ENCODE peak calls at places on chromosomes 7 and 10, in seven cellular contexts. One of them, this sample, is unnamed. For H3K9me3 and H3K79me2, the result is how much of the 10 kb centered on the place peaks cover.

GRCh38 chr7:92705831-92706230 is 115.6 kb upstream of the FAM133B start:
- DNase-seq in astrocyte: no peak
- DNase-seq in HCT116: no peak
- DNase-seq in GM23248: no peak
- DNase-seq in mammary epithelial cell: peak
- DNase-seq in neural progenitor cell: no peak
- DNase-seq in fibroblast of lung: no peak
- DNase-seq in this sample: no peak

GRCh38 chr10:87547734-87548311 is 43.1 kb downstream of the MINPP1 start:
- DNase-seq in GM23248: peak
- DNase-seq in astrocyte: peak
- DNase-seq in fibroblast of lung: peak
- DNase-seq in HCT116: no peak
- DNase-seq in neural progenitor cell: no peak
- DNase-seq in mammary epithelial cell: peak
- DNase-seq in this sample: no peak

GRCh38 chr10:5500162-5500670 is 846 bp upstream of the CALML5 start:
- DNase-seq in neural progenitor cell: no peak
- DNase-seq in astrocyte: no peak
- DNase-seq in HCT116: no peak
- DNase-seq in fibroblast of lung: no peak
- DNase-seq in mammary epithelial cell: no peak
- DNase-seq in GM23248: no peak
- DNase-seq in this sample: no peak

GRCh38 chr7:67716729-67717128 is 720.1 kb downstream of the TYW1 start:
- DNase-seq in neural progenitor cell: no peak
- DNase-seq in HCT116: no peak
- DNase-seq in GM23248: no peak
- DNase-seq in mammary epithelial cell: no peak
- DNase-seq in fibroblast of lung: no peak
- DNase-seq in astrocyte: no peak
- DNase-seq in this sample: peak

GRCh38 chr7:94701555-94701973 is 45.6 kb upstream of the SGCE start:
- DNase-seq in HCT116: peak
- DNase-seq in fibroblast of lung: peak
- DNase-seq in GM23248: peak
- DNase-seq in astrocyte: peak
- DNase-seq in neural progenitor cell: peak
- DNase-seq in mammary epithelial cell: peak
- DNase-seq in this sample: no peak

GRCh38 chr7:29278362-29279070 is 83.9 kb downstream of the CHN2 start:
- DNase-seq in astrocyte: no peak
- DNase-seq in neural progenitor cell: no peak
- DNase-seq in GM23248: no peak
- DNase-seq in fibroblast of lung: no peak
- DNase-seq in HCT116: no peak
- DNase-seq in mammary epithelial cell: no peak
- DNase-seq in this sample: no peak

GRCh38 chr7:156998988-156999610 is 11.4 kb downstream of the MNX1 start:
- DNase-seq in HCT116: no peak
- DNase-seq in neural progenitor cell: peak
- DNase-seq in mammary epithelial cell: no peak
- DNase-seq in fibroblast of lung: no peak
- DNase-seq in GM23248: no peak
- DNase-seq in astrocyte: no peak
- DNase-seq in this sample: no peak

GRCh38 chr10:32955299-32955772 is 2.7 kb downstream of the ITGB1 start:
- DNase-seq in GM23248: no peak
- DNase-seq in HCT116: no peak
- DNase-seq in astrocyte: no peak
- DNase-seq in neural progenitor cell: no peak
- DNase-seq in mammary epithelial cell: no peak
- DNase-seq in fibroblast of lung: no peak
- DNase-seq in this sample: no peak

GRCh38 chr7:33806284-33807157 is 98.8 kb upstream of the BMPER start:
- DNase-seq in HCT116: no peak
- DNase-seq in mammary epithelial cell: no peak
- DNase-seq in astrocyte: peak
- DNase-seq in GM23248: no peak
- DNase-seq in neural progenitor cell: peak
- DNase-seq in fibroblast of lung: peak
- DNase-seq in this sample: no peak

GRCh38 chr10:116771101-116771705 is 28.8 kb upstream of the HSPA12A start:
- DNase-seq in neural progenitor cell: no peak
- DNase-seq in fibroblast of lung: peak
- DNase-seq in GM23248: peak
- DNase-seq in astrocyte: peak
- DNase-seq in mammary epithelial cell: peak
- DNase-seq in HCT116: no peak
- DNase-seq in this sample: no peak

GRCh38 chr7:115585015-115585655 is 445.4 kb downstream of the TFEC start:
- DNase-seq in neural progenitor cell: no peak
- DNase-seq in mammary epithelial cell: peak
- DNase-seq in astrocyte: peak
- DNase-seq in HCT116: no peak
- DNase-seq in fibroblast of lung: peak
- DNase-seq in GM23248: no peak
- DNase-seq in this sample: no peak

GRCh38 chr10:79274279-79275104 is 72.8 kb upstream of the PPIF start:
- DNase-seq in fibroblast of lung: peak
- DNase-seq in mammary epithelial cell: peak
- DNase-seq in GM23248: peak
- DNase-seq in HCT116: no peak
- DNase-seq in neural progenitor cell: no peak
- DNase-seq in astrocyte: peak
- DNase-seq in this sample: no peak

GRCh38 chr10:126331101-126331500 is 57.2 kb downstream of the ADAM12 start:
- DNase-seq in fibroblast of lung: peak
- DNase-seq in GM23248: peak
- DNase-seq in HCT116: no peak
- DNase-seq in astrocyte: peak
- DNase-seq in mammary epithelial cell: no peak
- DNase-seq in neural progenitor cell: no peak
- DNase-seq in this sample: no peak

GRCh38 chr7:71574153-71574894 is 442.4 kb downstream of the GALNT17 start:
- DNase-seq in GM23248: no peak
- DNase-seq in fibroblast of lung: no peak
- DNase-seq in neural progenitor cell: peak
- DNase-seq in astrocyte: no peak
- DNase-seq in mammary epithelial cell: no peak
- DNase-seq in HCT116: no peak
- DNase-seq in this sample: no peak

GRCh38 chr10:47121336-47121735 is 178.7 kb upstream of the GDF10 start:
- DNase-seq in astrocyte: no peak
- DNase-seq in neural progenitor cell: no peak
- DNase-seq in GM23248: no peak
- DNase-seq in fibroblast of lung: no peak
- DNase-seq in mammary epithelial cell: no peak
- DNase-seq in HCT116: no peak
- DNase-seq in this sample: no peak

GRCh38 chr7:76272142-76272541 is 30.3 kb upstream of the HSPB1 start:
- DNase-seq in HCT116: no peak
- DNase-seq in neural progenitor cell: no peak
- DNase-seq in GM23248: no peak
- DNase-seq in mammary epithelial cell: no peak
- DNase-seq in fibroblast of lung: no peak
- DNase-seq in astrocyte: no peak
- DNase-seq in this sample: no peak

GRCh38 chr7:76272872-76273271 is 29.6 kb upstream of the HSPB1 start:
- DNase-seq in HCT116: no peak
- DNase-seq in GM23248: no peak
- DNase-seq in fibroblast of lung: no peak
- DNase-seq in neural progenitor cell: no peak
- DNase-seq in mammary epithelial cell: no peak
- DNase-seq in astrocyte: no peak
- DNase-seq in this sample: no peak

GRCh38 chr7:76278540-76278939 is 23.9 kb upstream of the HSPB1 start:
- DNase-seq in HCT116: no peak
- DNase-seq in astrocyte: no peak
- DNase-seq in mammary epithelial cell: no peak
- DNase-seq in GM23248: no peak
- DNase-seq in fibroblast of lung: peak
- DNase-seq in neural progenitor cell: no peak
- DNase-seq in this sample: no peak

GRCh38 chr7:76269895-76270294 is 32.6 kb upstream of the HSPB1 start:
- DNase-seq in mammary epithelial cell: no peak
- DNase-seq in neural progenitor cell: peak
- DNase-seq in astrocyte: no peak
- DNase-seq in fibroblast of lung: peak
- DNase-seq in HCT116: no peak
- DNase-seq in GM23248: no peak
- DNase-seq in this sample: no peak

GRCh38 chr7:76273503-76273902 is 29.0 kb upstream of the HSPB1 start:
- DNase-seq in mammary epithelial cell: no peak
- DNase-seq in astrocyte: no peak
- DNase-seq in HCT116: no peak
- DNase-seq in fibroblast of lung: no peak
- DNase-seq in GM23248: no peak
- DNase-seq in neural progenitor cell: no peak
- DNase-seq in this sample: no peak
- H3K9me3 ChIP-seq in mammary epithelial cell: under half
- H3K9me3 ChIP-seq in astrocyte: under half
- H3K9me3 ChIP-seq in HCT116: under half
- H3K9me3 ChIP-seq in fibroblast of lung: under half
- H3K9me3 ChIP-seq in GM23248: under half
- H3K9me3 ChIP-seq in neural progenitor cell: under half
- H3K9me3 ChIP-seq in this sample: under half

DNA sequence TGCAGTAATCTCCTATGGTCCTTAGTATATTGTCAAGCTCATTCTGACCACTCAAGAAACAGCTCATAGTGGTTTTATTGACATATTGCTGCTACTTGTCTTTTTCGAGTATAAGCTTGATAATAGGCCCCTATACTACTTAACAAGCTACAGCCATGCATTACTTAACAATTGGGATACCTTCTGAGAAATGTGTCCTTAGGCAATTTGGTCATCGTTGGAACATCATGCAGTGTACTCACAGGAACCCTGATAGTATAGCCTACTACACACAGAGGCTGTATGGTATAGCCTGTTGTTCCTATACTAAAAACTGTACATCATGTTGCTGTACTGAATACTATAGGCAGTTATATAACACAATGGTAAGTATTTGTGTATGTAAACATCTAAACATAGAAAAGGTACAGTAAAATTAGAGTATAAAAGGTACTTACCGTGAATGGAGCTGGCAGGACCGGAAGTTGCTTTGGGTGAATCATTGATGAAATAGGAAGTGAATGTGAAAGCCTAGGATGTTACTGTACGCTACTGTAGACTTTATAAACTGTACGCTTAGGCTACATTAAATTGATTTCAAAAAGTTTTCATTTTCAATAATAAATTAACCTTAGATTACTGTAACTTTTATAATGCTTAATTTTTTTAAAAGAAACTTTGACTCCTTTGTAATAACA is 160.9 kb downstream of the LRRC4 start:
- DNase-seq in GM23248: no peak
- DNase-seq in fibroblast of lung: no peak
- DNase-seq in neural progenitor cell: no peak
- DNase-seq in HCT116: no peak
- DNase-seq in mammary epithelial cell: no peak
- DNase-seq in astrocyte: no peak
- DNase-seq in this sample: peak
- H3K79me2 ChIP-seq in GM23248: half or more
- H3K79me2 ChIP-seq in fibroblast of lung: under half
- H3K79me2 ChIP-seq in neural progenitor cell: under half
- H3K79me2 ChIP-seq in HCT116: under half
- H3K79me2 ChIP-seq in mammary epithelial cell: half or more
- H3K79me2 ChIP-seq in astrocyte: under half
- H3K79me2 ChIP-seq in this sample: under half

GRCh38 chr10:97028126-97028831 is 157.5 kb downstream of the SLIT1 start:
- DNase-seq in mammary epithelial cell: peak
- DNase-seq in astrocyte: peak
- DNase-seq in fibroblast of lung: peak
- DNase-seq in HCT116: no peak
- DNase-seq in neural progenitor cell: no peak
- DNase-seq in GM23248: peak
- DNase-seq in this sample: no peak
- H3K9me3 ChIP-seq in mammary epithelial cell: under half
- H3K9me3 ChIP-seq in astrocyte: under half
- H3K9me3 ChIP-seq in fibroblast of lung: under half
- H3K9me3 ChIP-seq in HCT116: under half
- H3K9me3 ChIP-seq in neural progenitor cell: under half
- H3K9me3 ChIP-seq in GM23248: under half
- H3K9me3 ChIP-seq in this sample: under half

GRCh38 chr7:101924171-101924570 is 106.7 kb downstream of the CUX1 start:
- DNase-seq in mammary epithelial cell: no peak
- DNase-seq in fibroblast of lung: peak
- DNase-seq in HCT116: peak
- DNase-seq in neural progenitor cell: no peak
- DNase-seq in astrocyte: peak
- DNase-seq in GM23248: peak
- DNase-seq in this sample: no peak

GRCh38 chr7:101921061-101921460 is 103.6 kb downstream of the CUX1 start:
- DNase-seq in fibroblast of lung: no peak
- DNase-seq in HCT116: no peak
- DNase-seq in astrocyte: no peak
- DNase-seq in mammary epithelial cell: no peak
- DNase-seq in GM23248: no peak
- DNase-seq in neural progenitor cell: no peak
- DNase-seq in this sample: no peak

GRCh38 chr7:101926265-101926664 is 108.8 kb downstream of the CUX1 start:
- DNase-seq in HCT116: no peak
- DNase-seq in astrocyte: no peak
- DNase-seq in mammary epithelial cell: no peak
- DNase-seq in GM23248: no peak
- DNase-seq in neural progenitor cell: no peak
- DNase-seq in fibroblast of lung: no peak
- DNase-seq in this sample: no peak

GRCh38 chr7:101922631-101923275 is 105.3 kb downstream of the CUX1 start:
- DNase-seq in neural progenitor cell: no peak
- DNase-seq in GM23248: no peak
- DNase-seq in mammary epithelial cell: no peak
- DNase-seq in astrocyte: no peak
- DNase-seq in HCT116: no peak
- DNase-seq in fibroblast of lung: no peak
- DNase-seq in this sample: no peak

GRCh38 chr7:101923276-101923985 is 106.0 kb downstream of the CUX1 start:
- DNase-seq in astrocyte: peak
- DNase-seq in neural progenitor cell: no peak
- DNase-seq in mammary epithelial cell: no peak
- DNase-seq in HCT116: no peak
- DNase-seq in GM23248: peak
- DNase-seq in fibroblast of lung: peak
- DNase-seq in this sample: no peak
- H3K79me2 ChIP-seq in astrocyte: under half
- H3K79me2 ChIP-seq in neural progenitor cell: half or more
- H3K79me2 ChIP-seq in mammary epithelial cell: under half
- H3K79me2 ChIP-seq in HCT116: under half
- H3K79me2 ChIP-seq in GM23248: under half
- H3K79me2 ChIP-seq in fibroblast of lung: under half
- H3K79me2 ChIP-seq in this sample: half or more

DNA sequence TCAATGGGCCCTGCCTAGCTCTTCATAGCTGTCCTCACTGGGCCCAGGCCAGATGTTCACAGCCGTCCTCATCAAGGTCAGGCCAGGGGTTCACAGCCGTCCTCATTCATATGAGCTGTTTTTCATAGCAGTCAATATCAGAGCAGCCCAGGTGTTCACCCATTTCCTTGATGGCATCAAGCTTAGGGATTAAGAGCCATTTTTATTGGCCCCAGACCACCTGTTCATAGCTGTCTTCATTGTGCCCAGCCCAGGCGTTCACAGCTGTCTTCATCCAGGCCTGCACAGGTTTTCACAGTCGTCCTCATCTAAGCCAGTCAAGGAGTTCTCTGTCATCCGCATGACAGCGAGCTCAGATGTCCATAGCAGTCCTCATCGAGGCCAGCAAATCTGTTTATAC is 9.4 kb downstream of the FRG2B start:
- DNase-seq in mammary epithelial cell: no peak
- DNase-seq in astrocyte: no peak
- DNase-seq in GM23248: no peak
- DNase-seq in fibroblast of lung: no peak
- DNase-seq in HCT116: no peak
- DNase-seq in neural progenitor cell: no peak
- DNase-seq in this sample: no peak
- H3K9me3 ChIP-seq in mammary epithelial cell: under half
- H3K9me3 ChIP-seq in astrocyte: under half
- H3K9me3 ChIP-seq in GM23248: under half
- H3K9me3 ChIP-seq in fibroblast of lung: under half
- H3K9me3 ChIP-seq in HCT116: under half
- H3K9me3 ChIP-seq in neural progenitor cell: under half
- H3K9me3 ChIP-seq in this sample: under half